ENCODE peak calls at places on chromosomes 16 and 17, in eight cellular contexts. M is NCI-H187, E is endodermal cell, I is NCI-H524, B is heart left ventricle, H is globus pallidus, N is HEK293T, R is lower lobe of right lung. Y is an unnamed sample.

GRCh38 chr17:12597895-12598294 is 67.8 kb upstream of the MYOCD start:
- DNase-seq in R (no peak), E (no peak), H (no peak), I (no peak), N (no peak), M (no peak), B (no peak), Y (no peak)

GRCh38 chr17:81329279-81329926 is 34.3 kb upstream of the SLC38A10 start:
- DNase-seq in M (no peak), I (peak), N (peak), R (peak), B (peak), E (peak), H (no peak), Y (peak)

GRCh38 chr17:80146121-80147034 is 550 bp downstream of the EIF4A3 start:
- DNase-seq in B (no peak), M (no peak), E (peak), R (no peak), N (no peak), I (peak), H (no peak), Y (no peak)

GRCh38 chr16:24568392-24568791 is 29.0 kb downstream of the RBBP6 start:
- DNase-seq in E (no peak), N (no peak), H (no peak), R (no peak), I (peak), B (no peak), M (no peak), Y (no peak)

GRCh38 chr16:23369416-23369815 is 67.3 kb downstream of the SCNN1B start:
- DNase-seq in B (no peak), R (no peak), M (no peak), H (no peak), I (no peak), E (no peak), N (no peak), Y (no peak)

GRCh38 chr16:75256871-75257343 is 5.5 kb upstream of the BCAR1 start:
- DNase-seq in B (peak), H (peak), R (peak), M (no peak), N (no peak), E (peak), I (peak), Y (no peak)

GRCh38 chr17:70604854-70605253 is 435.5 kb downstream of the KCNJ2 start:
- DNase-seq in E (no peak), H (no peak), I (no peak), M (no peak), B (no peak), N (peak), R (no peak), Y (no peak)

GRCh38 chr16:4976079-4976478 is 17.9 kb downstream of the SEC14L5 start:
- DNase-seq in B (no peak), H (no peak), I (no peak), R (no peak), M (no peak), E (no peak), N (no peak), Y (no peak)

GRCh38 chr16:29675811-29676643 is 3.0 kb upstream of the QPRT start:
- DNase-seq in H (peak), B (no peak), E (peak), R (no peak), I (peak), M (no peak), N (peak), Y (no peak)

GRCh38 chr16:70162041-70162451 is 11.5 kb upstream of the CLEC18C start:
- DNase-seq in H (no peak), B (no peak), E (no peak), I (no peak), R (no peak), M (no peak), N (peak), Y (peak)

GRCh38 chr17:70190959-70191805 is 21.9 kb downstream of the KCNJ2 start:
- DNase-seq in B (no peak), R (no peak), N (peak), E (no peak), I (peak), H (no peak), M (peak), Y (no peak)

GRCh38 chr17:32998111-32998892 is 6.7 kb downstream of the SPACA3 start:
- DNase-seq in N (peak), R (peak), E (peak), B (peak), I (peak), H (peak), M (peak), Y (peak)

GRCh38 chr16:1964046-1964505 is 550 bp downstream of the RPS2 start:
- DNase-seq in R (no peak), N (no peak), I (no peak), M (no peak), H (no peak), E (no peak), B (peak), Y (no peak)

GRCh38 chr17:4722678-4723240 is 8.5 kb upstream of the MED11 start:
- DNase-seq in E (no peak), H (no peak), B (no peak), I (no peak), R (peak), N (no peak), M (no peak), Y (no peak)

GRCh38 chr17:67506966-67507365 is 129.9 kb downstream of the PITPNC1 start:
- DNase-seq in I (no peak), H (no peak), B (no peak), R (no peak), N (no peak), E (peak), M (no peak), Y (peak)

GRCh38 chr17:69390735-69391501 is 23.6 kb upstream of the MAP2K6 start:
- DNase-seq in M (no peak), H (no peak), N (no peak), B (no peak), R (no peak), E (no peak), I (no peak), Y (no peak)

GRCh38 chr16:61879306-61879705 is 156.9 kb downstream of the CDH8 start:
- DNase-seq in H (no peak), E (no peak), M (no peak), R (no peak), I (no peak), B (no peak), N (no peak), Y (no peak)

GRCh38 chr16:49932943-49933342 is 77.0 kb upstream of the ZNF423 start:
- DNase-seq in E (no peak), I (no peak), B (peak), M (no peak), H (no peak), N (no peak), R (no peak), Y (peak)

GRCh38 chr17:55688057-55688456 is 34.6 kb downstream of the TMEM100 start:
- DNase-seq in E (no peak), N (no peak), I (no peak), R (no peak), B (no peak), H (no peak), M (no peak), Y (no peak)

GRCh38 chr16:29744541-29745101 is 1.2 kb downstream of the C16orf54 start:
- DNase-seq in M (no peak), R (no peak), I (no peak), B (no peak), N (no peak), E (no peak), H (no peak), Y (no peak)

GRCh38 chr16:77468831-77469230 is 34.0 kb upstream of the ADAMTS18 start:
- DNase-seq in M (no peak), I (peak), N (no peak), B (no peak), E (no peak), R (no peak), H (no peak), Y (no peak)

GRCh38 chr16:2835638-2836493 is 5.8 kb downstream of the ZG16B start:
- DNase-seq in I (no peak), N (no peak), B (no peak), E (peak), H (no peak), R (peak), M (no peak), Y (peak)

GRCh38 chr16:658679-659571 is 9.0 kb upstream of the RHOT2 start:
- DNase-seq in B (no peak), I (no peak), R (no peak), E (no peak), N (no peak), M (no peak), H (no peak), Y (no peak)

GRCh38 chr16:89170346-89171215 is 967 bp upstream of the CDH15 start:
- DNase-seq in I (peak), M (peak), E (peak), B (no peak), R (peak), N (no peak), H (no peak), Y (no peak)

GRCh38 chr17:67481808-67482207 is 104.7 kb downstream of the PITPNC1 start:
- DNase-seq in R (no peak), M (no peak), N (no peak), I (no peak), E (no peak), H (no peak), B (no peak), Y (no peak)

GRCh38 chr16:58337090-58337444 is 42.2 kb upstream of the PRSS54 start:
- DNase-seq in R (no peak), I (no peak), M (no peak), B (no peak), H (no peak), N (no peak), E (no peak), Y (no peak)

GRCh38 chr17:74864297-74864865 is 4.7 kb upstream of the GRIN2C start:
- DNase-seq in B (no peak), I (no peak), R (no peak), M (no peak), H (no peak), N (no peak), E (no peak), Y (no peak)

GRCh38 chr17:73293480-73293911 is 18.3 kb downstream of the CDC42EP4 start:
- DNase-seq in B (peak), R (peak), N (no peak), E (no peak), H (no peak), I (no peak), M (no peak), Y (peak)

GRCh38 chr17:8757189-8757588 is 1.2 kb downstream of the SPDYE4 start:
- DNase-seq in R (no peak), E (no peak), I (no peak), H (no peak), N (no peak), M (no peak), B (no peak), Y (no peak)

GRCh38 chr16:80807916-80808315 is 3.5 kb upstream of the CDYL2 start:
- DNase-seq in I (no peak), R (no peak), B (no peak), H (no peak), E (no peak), M (no peak), N (no peak), Y (no peak)

GRCh38 chr16:58452640-58453039 is 47.3 kb upstream of the NDRG4 start:
- DNase-seq in E (no peak), R (no peak), N (no peak), M (no peak), B (no peak), H (no peak), I (no peak), Y (no peak)

GRCh38 chr16:11109551-11109950 is 146.5 kb downstream of the SOCS1 start:
- DNase-seq in B (no peak), R (no peak), I (no peak), N (no peak), E (no peak), M (no peak), H (no peak), Y (no peak)

GRCh38 chr17:57508706-57509105 is 236.4 kb downstream of the CCDC182 start:
- DNase-seq in E (no peak), B (no peak), M (no peak), H (no peak), N (no peak), R (no peak), I (no peak), Y (no peak)

GRCh38 chr16:28087675-28088285 is 24.3 kb upstream of the GSG1L start:
- DNase-seq in M (no peak), H (no peak), N (no peak), B (no peak), I (no peak), R (no peak), E (peak), Y (no peak)

Y was measured in BJ.